ENCODE peak calls at places on chromosomes 5 and 9, in eight cellular contexts. F, D, R, O, P, S, N and W are unnamed samples.

GRCh38 chr5:128216860-128217531 is 133.4 kb downstream of the SLC12A2 start:
- DNase-seq in F (no peak), D (no peak), R (no peak), O (peak), P (peak), S (no peak), N (no peak), W (no peak)

GRCh38 chr5:139696894-139697658 is 48.9 kb downstream of the CXXC5 start:
- DNase-seq in F (peak), D (no peak), R (no peak), O (peak), P (peak), S (no peak), N (no peak), W (peak)

GRCh38 chr5:154756203-154756870 is 1.2 kb downstream of the LARP1 start:
- DNase-seq in F (peak), D (peak), R (peak), O (peak), P (no peak), S (peak), N (peak), W (peak)

GRCh38 chr5:176916337-176916736 is 17.2 kb upstream of the HK3 start:
- DNase-seq in F (no peak), D (no peak), R (no peak), O (no peak), P (no peak), S (no peak), N (no peak), W (no peak)

GRCh38 chr5:62143268-62144229 is 162.5 kb upstream of the KIF2A start:
- DNase-seq in F (no peak), D (no peak), R (no peak), O (peak), P (no peak), S (no peak), N (no peak), W (no peak)

GRCh38 chr5:159244163-159244562 is 18.9 kb upstream of the UBLCP1 start:
- DNase-seq in F (no peak), D (no peak), R (no peak), O (no peak), P (no peak), S (no peak), N (no peak), W (no peak)

GRCh38 chr9:138037140-138037539 is 159.6 kb downstream of the CACNA1B start:
- DNase-seq in F (no peak), D (no peak), R (peak), O (no peak), P (peak), S (no peak), N (no peak), W (no peak)

GRCh38 chr5:138809391-138809790 is 56.2 kb downstream of the CTNNA1 start:
- DNase-seq in F (no peak), D (no peak), R (no peak), O (peak), P (no peak), S (no peak), N (no peak), W (no peak)

GRCh38 chr5:120695368-120695880 is 231.3 kb downstream of the PRR16 start:
- DNase-seq in F (no peak), D (no peak), R (no peak), O (no peak), P (no peak), S (no peak), N (no peak), W (no peak)

GRCh38 chr5:14665949-14666741 is 1.6 kb downstream of the OTULIN start:
- DNase-seq in F (no peak), D (peak), R (no peak), O (no peak), P (no peak), S (peak), N (peak), W (peak)

GRCh38 chr5:151195622-151196021 is 28.3 kb downstream of the CCDC69 start:
- DNase-seq in F (no peak), D (no peak), R (no peak), O (peak), P (no peak), S (no peak), N (peak), W (no peak)

GRCh38 chr5:149404746-149405549 is 25.9 kb upstream of the IL17B start:
- DNase-seq in F (no peak), D (no peak), R (no peak), O (peak), P (no peak), S (no peak), N (no peak), W (no peak)

GRCh38 chr9:95912773-95913172 is 37.3 kb downstream of the ERCC6L2 start:
- DNase-seq in F (no peak), D (no peak), R (no peak), O (no peak), P (no peak), S (no peak), N (no peak), W (no peak)

GRCh38 chr9:135349963-135350360 is 129.6 kb upstream of the PPP1R26 start:
- DNase-seq in F (no peak), D (no peak), R (no peak), O (no peak), P (no peak), S (no peak), N (no peak), W (no peak)

GRCh38 chr5:180116441-180117377 is 45.1 kb upstream of the RNF130 start:
- DNase-seq in F (no peak), D (no peak), R (no peak), O (no peak), P (no peak), S (no peak), N (no peak), W (no peak)

GRCh38 chr5:31346896-31347557 is 153.5 kb downstream of the CDH6 start:
- DNase-seq in F (no peak), D (no peak), R (no peak), O (no peak), P (no peak), S (no peak), N (no peak), W (no peak)

GRCh38 chr9:126611592-126612328 is 2.0 kb upstream of the LMX1B start:
- DNase-seq in F (peak), D (peak), R (peak), O (peak), P (peak), S (peak), N (peak), W (peak)

GRCh38 chr9:126611188-126611587 is 2.5 kb upstream of the LMX1B start:
- DNase-seq in F (no peak), D (no peak), R (no peak), O (no peak), P (no peak), S (no peak), N (no peak), W (peak)

GRCh38 chr9:126612813-126613641 is 701 bp upstream of the LMX1B start:
- DNase-seq in F (no peak), D (peak), R (no peak), O (no peak), P (no peak), S (peak), N (no peak), W (peak)

GRCh38 chr9:126613656-126614055 is at the start of gene LMX1B:
- DNase-seq in F (no peak), D (peak), R (no peak), O (peak), P (no peak), S (peak), N (no peak), W (peak)

GRCh38 chr9:126612329-126612812 is 1.4 kb upstream of the LMX1B start:
- DNase-seq in F (no peak), D (peak), R (no peak), O (no peak), P (no peak), S (peak), N (no peak), W (peak)
- TF ChIP-seq CTCF in F (no peak), D (no peak), R (no peak), O (no peak), P (no peak), S (no peak), N (no peak), W (no peak)

DNA sequence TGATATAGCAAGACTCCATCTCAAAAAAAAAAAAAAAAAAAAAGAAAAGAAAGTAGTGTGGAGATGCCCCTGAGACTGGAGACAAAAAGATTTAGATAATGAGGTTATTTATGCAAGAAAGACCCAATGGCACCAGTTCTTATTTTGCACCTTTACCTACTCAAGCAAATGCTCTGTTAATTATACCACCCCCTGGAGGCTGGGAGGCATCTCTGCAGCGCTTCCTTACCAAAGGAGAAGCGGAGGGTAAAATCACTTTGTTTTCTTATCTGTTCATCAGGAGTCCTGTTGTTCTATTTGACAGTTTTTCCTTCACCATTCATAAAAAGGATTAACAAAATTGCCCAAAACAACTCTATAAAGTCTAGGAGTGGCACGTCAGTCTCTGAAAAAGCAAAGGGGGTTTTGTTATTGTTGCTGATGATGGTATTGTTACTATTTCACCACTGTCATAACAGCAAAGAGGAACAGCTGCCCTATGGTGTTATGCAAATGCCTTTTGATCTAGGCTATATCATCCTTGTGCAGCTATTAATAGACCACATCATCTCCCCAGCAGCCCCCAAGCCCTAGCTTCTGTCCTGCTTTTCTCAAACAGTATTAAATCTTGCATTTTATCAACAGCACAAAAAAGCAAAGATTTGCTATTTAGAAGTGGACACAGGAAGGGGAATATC is 174.0 kb downstream of the PALM2AKAP2 start:
- DNase-seq in F (no peak), D (no peak), R (no peak), O (no peak), P (no peak), S (peak), N (no peak), W (no peak)
- TF ChIP-seq CTCF in F (no peak), D (peak), R (peak), O (peak), P (peak), S (peak), N (peak), W (no peak)

DNA sequence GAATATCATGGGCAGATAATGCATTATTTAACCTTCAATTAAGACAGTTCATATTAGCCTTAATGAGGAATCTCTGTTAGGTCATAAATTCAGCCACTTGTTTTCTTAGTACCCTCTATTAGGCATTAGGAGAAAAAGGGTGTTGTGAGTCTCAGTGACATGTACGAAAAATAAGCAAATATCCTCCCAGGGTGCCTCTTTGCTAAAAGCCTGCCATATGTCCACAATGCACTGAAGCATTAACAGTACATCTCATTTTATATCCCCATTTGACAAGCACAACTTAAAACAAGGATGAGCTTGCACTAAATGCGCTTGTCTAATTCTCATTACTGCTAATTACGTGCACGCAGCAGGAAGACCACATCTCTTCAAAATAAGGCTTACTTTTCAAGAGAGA is 48.4 kb upstream of the SRFBP1 start:
- DNase-seq in F (no peak), D (no peak), R (no peak), O (no peak), P (no peak), S (no peak), N (no peak), W (no peak)
- TF ChIP-seq CTCF in F (no peak), D (no peak), R (no peak), O (no peak), P (no peak), S (no peak), N (no peak), W (no peak)

GRCh38 chr5:32852535-32852934 is 141.4 kb downstream of the NPR3 start:
- DNase-seq in F (no peak), D (no peak), R (no peak), O (peak), P (peak), S (no peak), N (no peak), W (peak)
- TF ChIP-seq CTCF in F (peak), D (peak), R (peak), O (peak), P (peak), S (no peak), N (no peak), W (peak)

GRCh38 chr5:116289276-116289675 is 204.5 kb downstream of the COMMD10 start:
- DNase-seq in F (no peak), D (no peak), R (no peak), O (no peak), P (no peak), S (no peak), N (no peak), W (no peak)
- TF ChIP-seq CTCF in F (no peak), D (no peak), R (no peak), O (peak), P (no peak), S (no peak), N (no peak), W (no peak)

GRCh38 chr5:57338849-57339340 is 143.7 kb downstream of the ACTBL2 start:
- DNase-seq in F (no peak), D (no peak), R (no peak), O (no peak), P (no peak), S (no peak), N (no peak), W (no peak)

GRCh38 chr5:57335092-57335491 is 147.5 kb downstream of the ACTBL2 start:
- DNase-seq in F (no peak), D (no peak), R (no peak), O (peak), P (no peak), S (no peak), N (no peak), W (no peak)

GRCh38 chr5:57341380-57341979 is 141.1 kb downstream of the ACTBL2 start:
- DNase-seq in F (no peak), D (no peak), R (no peak), O (no peak), P (no peak), S (no peak), N (no peak), W (no peak)

GRCh38 chr5:57340681-57341080 is 141.9 kb downstream of the ACTBL2 start:
- DNase-seq in F (no peak), D (no peak), R (no peak), O (no peak), P (no peak), S (no peak), N (no peak), W (no peak)

DNA sequence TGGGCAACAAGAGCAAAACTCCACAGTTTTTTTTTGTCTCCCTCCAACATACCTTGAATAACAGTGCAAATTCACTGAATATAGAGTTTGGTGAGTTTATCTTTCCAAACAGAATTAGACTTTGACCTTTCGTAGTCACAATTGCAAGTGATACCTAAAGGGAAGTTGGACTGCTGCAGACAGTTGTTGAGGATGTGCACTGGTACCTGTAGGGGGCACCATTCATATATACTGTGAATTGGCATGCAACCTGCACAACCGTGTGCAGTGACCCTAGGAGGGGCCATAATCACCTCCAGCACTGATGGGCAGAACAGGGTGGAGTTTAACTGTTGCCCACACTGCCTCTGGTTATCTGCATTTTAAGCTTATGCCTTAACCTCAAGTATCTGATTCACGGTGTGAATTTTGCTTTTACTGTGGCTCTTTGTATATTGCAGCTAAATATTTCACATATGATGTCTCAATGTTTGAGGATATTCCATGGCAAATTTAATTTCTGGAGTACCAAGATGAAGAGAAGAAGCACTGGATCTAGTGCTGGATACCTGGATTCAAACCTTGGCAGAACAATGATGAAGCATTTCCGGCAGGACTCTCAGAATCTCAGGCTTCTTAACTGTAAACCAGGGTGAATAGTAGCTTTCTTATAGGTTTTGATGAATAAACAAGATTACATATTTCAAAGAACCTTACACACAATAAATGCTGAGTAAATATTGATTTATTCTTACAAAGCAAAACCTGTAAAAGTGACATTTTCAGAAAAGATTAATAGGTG is 144.4 kb downstream of the ACTBL2 start:
- DNase-seq in F (no peak), D (peak), R (no peak), O (peak), P (no peak), S (no peak), N (peak), W (peak)
- TF ChIP-seq CTCF in F (peak), D (peak), R (peak), O (peak), P (peak), S (no peak), N (peak), W (peak)

DNA sequence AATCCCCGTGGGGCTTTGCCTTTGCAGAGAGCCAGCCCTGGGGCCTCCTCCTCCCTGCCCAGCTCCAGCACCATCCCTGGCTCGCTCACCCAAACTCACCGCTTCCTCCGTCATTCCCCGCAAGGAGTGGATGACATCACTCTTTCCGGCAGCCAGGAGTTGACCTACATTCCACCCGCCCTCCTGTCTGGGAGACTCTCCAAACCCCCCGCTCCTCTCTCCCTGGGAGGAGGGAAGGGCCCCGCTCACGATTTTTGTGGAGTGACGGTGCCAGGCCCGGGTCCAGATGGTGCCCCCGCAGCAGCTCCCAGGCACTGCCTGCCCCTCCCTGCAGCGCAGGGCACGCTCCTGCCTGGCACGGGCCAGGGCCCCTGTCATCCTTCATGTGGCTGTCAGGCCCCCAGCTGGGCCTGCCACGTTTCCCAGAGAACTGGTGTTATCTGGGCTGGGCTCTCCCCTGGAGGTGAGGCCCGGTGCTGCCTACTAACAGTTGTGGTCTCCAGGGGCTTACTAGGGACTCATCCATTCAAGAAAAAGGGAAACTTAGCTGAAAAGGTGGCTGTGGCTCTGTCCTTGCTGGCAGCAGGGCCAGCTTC is 52.3 kb downstream of the NTNG2 start:
- DNase-seq in F (peak), D (no peak), R (no peak), O (peak), P (no peak), S (no peak), N (no peak), W (peak)
- TF ChIP-seq CTCF in F (peak), D (no peak), R (peak), O (no peak), P (no peak), S (no peak), N (no peak), W (no peak)